ENCODE peak calls at places on chromosomes 13 and 19, in ten cellular contexts. One of them, this sample, is unnamed.

GRCh38 chr19:40674291-40674690 is 16.2 kb downstream of the NUMBL start:
- DNase-seq in activated B cell treated with CpG ODN at 0.5 μM for 24 hours: no peak
- DNase-seq in glutamatergic neuron: no peak
- DNase-seq in RWPE1: no peak
- DNase-seq in cardiac fibroblast: peak
- DNase-seq in adrenal gland: no peak
- DNase-seq in mucosa of descending colon: no peak
- DNase-seq in endothelial cell: no peak
- DNase-seq in uterus: no peak
- DNase-seq in esophagus squamous epithelium: no peak
- DNase-seq in this sample: no peak

GRCh38 chr13:28534210-28534609 is 39.3 kb upstream of the FLT1 start:
- DNase-seq in cardiac fibroblast: no peak
- DNase-seq in glutamatergic neuron: no peak
- DNase-seq in mucosa of descending colon: no peak
- DNase-seq in activated B cell treated with CpG ODN at 0.5 μM for 24 hours: no peak
- DNase-seq in adrenal gland: no peak
- DNase-seq in esophagus squamous epithelium: no peak
- DNase-seq in endothelial cell: no peak
- DNase-seq in RWPE1: no peak
- DNase-seq in uterus: no peak
- DNase-seq in this sample: no peak

GRCh38 chr13:106295971-106296370 is 239.5 kb downstream of the EFNB2 start:
- DNase-seq in mucosa of descending colon: no peak
- DNase-seq in activated B cell treated with CpG ODN at 0.5 μM for 24 hours: no peak
- DNase-seq in endothelial cell: no peak
- DNase-seq in glutamatergic neuron: no peak
- DNase-seq in adrenal gland: no peak
- DNase-seq in esophagus squamous epithelium: no peak
- DNase-seq in RWPE1: no peak
- DNase-seq in cardiac fibroblast: no peak
- DNase-seq in uterus: no peak
- DNase-seq in this sample: no peak

GRCh38 chr13:24264976-24265375 is 44.4 kb upstream of the C1QTNF9 start:
- DNase-seq in activated B cell treated with CpG ODN at 0.5 μM for 24 hours: no peak
- DNase-seq in uterus: no peak
- DNase-seq in endothelial cell: no peak
- DNase-seq in adrenal gland: peak
- DNase-seq in mucosa of descending colon: peak
- DNase-seq in esophagus squamous epithelium: no peak
- DNase-seq in cardiac fibroblast: no peak
- DNase-seq in RWPE1: no peak
- DNase-seq in glutamatergic neuron: no peak
- DNase-seq in this sample: no peak

GRCh38 chr19:872266-872951 is 12.9 kb downstream of the CFD start:
- DNase-seq in endothelial cell: no peak
- DNase-seq in adrenal gland: peak
- DNase-seq in esophagus squamous epithelium: peak
- DNase-seq in cardiac fibroblast: peak
- DNase-seq in activated B cell treated with CpG ODN at 0.5 μM for 24 hours: peak
- DNase-seq in glutamatergic neuron: peak
- DNase-seq in uterus: peak
- DNase-seq in mucosa of descending colon: peak
- DNase-seq in RWPE1: peak
- DNase-seq in this sample: peak

GRCh38 chr19:3969435-3970312 is 1.2 kb downstream of the DAPK3 start:
- DNase-seq in uterus: peak
- DNase-seq in glutamatergic neuron: peak
- DNase-seq in esophagus squamous epithelium: no peak
- DNase-seq in RWPE1: peak
- DNase-seq in cardiac fibroblast: peak
- DNase-seq in adrenal gland: no peak
- DNase-seq in endothelial cell: peak
- DNase-seq in activated B cell treated with CpG ODN at 0.5 μM for 24 hours: no peak
- DNase-seq in mucosa of descending colon: no peak
- DNase-seq in this sample: peak

GRCh38 chr13:79631260-79631659 is 150.3 kb downstream of the NDFIP2 start:
- DNase-seq in mucosa of descending colon: no peak
- DNase-seq in activated B cell treated with CpG ODN at 0.5 μM for 24 hours: no peak
- DNase-seq in RWPE1: peak
- DNase-seq in adrenal gland: peak
- DNase-seq in glutamatergic neuron: no peak
- DNase-seq in cardiac fibroblast: peak
- DNase-seq in esophagus squamous epithelium: no peak
- DNase-seq in uterus: no peak
- DNase-seq in endothelial cell: no peak
- DNase-seq in this sample: peak

GRCh38 chr13:68523838-68524424 is 1293.8 kb upstream of the PCDH9 start:
- DNase-seq in glutamatergic neuron: no peak
- DNase-seq in esophagus squamous epithelium: no peak
- DNase-seq in uterus: no peak
- DNase-seq in adrenal gland: no peak
- DNase-seq in endothelial cell: no peak
- DNase-seq in mucosa of descending colon: no peak
- DNase-seq in cardiac fibroblast: no peak
- DNase-seq in RWPE1: no peak
- DNase-seq in activated B cell treated with CpG ODN at 0.5 μM for 24 hours: no peak
- DNase-seq in this sample: no peak

GRCh38 chr13:41458187-41458938 is 1.0 kb downstream of the RGCC start:
- DNase-seq in activated B cell treated with CpG ODN at 0.5 μM for 24 hours: peak
- DNase-seq in esophagus squamous epithelium: peak
- DNase-seq in RWPE1: no peak
- DNase-seq in mucosa of descending colon: peak
- DNase-seq in adrenal gland: no peak
- DNase-seq in cardiac fibroblast: no peak
- DNase-seq in uterus: no peak
- DNase-seq in glutamatergic neuron: peak
- DNase-seq in endothelial cell: peak
- DNase-seq in this sample: no peak

GRCh38 chr13:25910243-25910642 is 141.6 kb downstream of the SHISA2 start:
- DNase-seq in endothelial cell: no peak
- DNase-seq in RWPE1: no peak
- DNase-seq in esophagus squamous epithelium: no peak
- DNase-seq in cardiac fibroblast: no peak
- DNase-seq in activated B cell treated with CpG ODN at 0.5 μM for 24 hours: no peak
- DNase-seq in adrenal gland: no peak
- DNase-seq in mucosa of descending colon: no peak
- DNase-seq in glutamatergic neuron: no peak
- DNase-seq in uterus: no peak
- DNase-seq in this sample: no peak

GRCh38 chr13:45731455-45731854 is 29.3 kb downstream of the CBY2 start:
- DNase-seq in activated B cell treated with CpG ODN at 0.5 μM for 24 hours: no peak
- DNase-seq in adrenal gland: no peak
- DNase-seq in glutamatergic neuron: no peak
- DNase-seq in uterus: no peak
- DNase-seq in esophagus squamous epithelium: no peak
- DNase-seq in endothelial cell: no peak
- DNase-seq in RWPE1: no peak
- DNase-seq in mucosa of descending colon: no peak
- DNase-seq in cardiac fibroblast: no peak
- DNase-seq in this sample: no peak

GRCh38 chr19:58386576-58387337 is at the start of gene RPS5:
- DNase-seq in esophagus squamous epithelium: peak
- DNase-seq in glutamatergic neuron: peak
- DNase-seq in uterus: peak
- DNase-seq in mucosa of descending colon: peak
- DNase-seq in cardiac fibroblast: peak
- DNase-seq in adrenal gland: peak
- DNase-seq in endothelial cell: peak
- DNase-seq in activated B cell treated with CpG ODN at 0.5 μM for 24 hours: peak
- DNase-seq in RWPE1: peak
- DNase-seq in this sample: peak
- TF ChIP-seq CTCF in esophagus squamous epithelium: no peak
- TF ChIP-seq CTCF in glutamatergic neuron: no peak
- TF ChIP-seq CTCF in uterus: no peak
- TF ChIP-seq CTCF in mucosa of descending colon: no peak
- TF ChIP-seq CTCF in cardiac fibroblast: no peak
- TF ChIP-seq CTCF in adrenal gland: no peak
- TF ChIP-seq CTCF in endothelial cell: no peak
- TF ChIP-seq CTCF in activated B cell treated with CpG ODN at 0.5 μM for 24 hours: no peak
- TF ChIP-seq CTCF in RWPE1: no peak
- TF ChIP-seq CTCF in this sample: peak

DNA sequence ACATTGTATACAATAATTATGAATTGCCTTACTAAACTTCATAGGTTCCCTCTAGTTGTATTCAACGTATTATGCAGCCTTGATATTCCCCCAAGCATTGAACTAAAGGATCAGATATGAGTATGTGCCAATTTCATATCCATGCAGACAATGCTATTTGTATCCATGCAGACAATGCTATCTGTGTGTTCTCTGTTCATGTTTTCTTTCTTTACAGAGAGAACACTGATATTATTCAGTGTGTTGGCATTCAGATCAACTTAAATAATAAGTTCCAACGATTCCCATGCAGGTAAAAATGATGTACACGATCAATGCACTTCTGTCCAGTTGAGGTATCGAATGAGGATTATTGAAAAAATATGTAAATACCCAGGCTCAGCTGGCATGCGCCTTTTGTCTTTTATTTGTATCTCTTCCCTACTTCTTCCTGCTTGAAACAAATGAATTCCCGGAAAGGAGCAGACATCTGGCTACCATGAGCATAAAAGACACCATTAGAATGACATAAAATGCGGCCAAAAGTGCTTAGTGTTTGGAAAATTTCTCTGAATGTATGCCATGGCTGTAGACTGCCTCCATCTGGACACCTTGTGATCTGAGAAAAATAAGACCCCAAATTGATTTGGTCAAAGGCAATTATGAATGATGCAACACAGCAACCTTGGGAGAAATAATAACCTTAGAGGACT is 731.5 kb downstream of the SLITRK1 start:
- DNase-seq in RWPE1: no peak
- DNase-seq in adrenal gland: no peak
- DNase-seq in endothelial cell: no peak
- DNase-seq in glutamatergic neuron: no peak
- DNase-seq in activated B cell treated with CpG ODN at 0.5 μM for 24 hours: no peak
- DNase-seq in mucosa of descending colon: no peak
- DNase-seq in esophagus squamous epithelium: no peak
- DNase-seq in uterus: no peak
- DNase-seq in cardiac fibroblast: peak
- DNase-seq in this sample: no peak
- TF ChIP-seq CTCF in RWPE1: no peak
- TF ChIP-seq CTCF in adrenal gland: no peak
- TF ChIP-seq CTCF in endothelial cell: no peak
- TF ChIP-seq CTCF in glutamatergic neuron: no peak
- TF ChIP-seq CTCF in activated B cell treated with CpG ODN at 0.5 μM for 24 hours: no peak
- TF ChIP-seq CTCF in mucosa of descending colon: no peak
- TF ChIP-seq CTCF in esophagus squamous epithelium: no peak
- TF ChIP-seq CTCF in uterus: no peak
- TF ChIP-seq CTCF in cardiac fibroblast: no peak
- TF ChIP-seq CTCF in this sample: peak

DNA sequence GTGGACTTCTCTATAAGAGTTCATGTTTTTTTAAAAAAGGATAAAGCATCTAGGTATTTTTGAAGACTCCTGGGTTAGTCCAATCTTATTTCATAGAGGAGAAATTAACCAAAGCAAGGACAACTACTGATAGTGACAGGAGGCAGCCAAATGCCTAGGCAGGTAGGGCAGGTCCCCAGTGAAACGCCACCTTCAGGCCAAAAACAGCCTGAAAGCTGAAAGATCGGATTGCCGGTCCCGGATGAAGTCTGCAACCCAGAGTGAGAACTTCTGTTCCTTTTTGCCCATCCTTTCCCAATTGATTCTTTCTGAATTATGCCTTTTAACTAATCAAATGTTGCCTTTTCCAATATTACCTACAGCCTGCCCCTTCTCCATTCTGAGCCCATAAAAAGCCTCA is 6.1 kb upstream of the GGACT start:
- DNase-seq in endothelial cell: peak
- DNase-seq in activated B cell treated with CpG ODN at 0.5 μM for 24 hours: no peak
- DNase-seq in cardiac fibroblast: no peak
- DNase-seq in adrenal gland: no peak
- DNase-seq in mucosa of descending colon: peak
- DNase-seq in RWPE1: no peak
- DNase-seq in esophagus squamous epithelium: no peak
- DNase-seq in glutamatergic neuron: peak
- DNase-seq in uterus: no peak
- DNase-seq in this sample: no peak
- TF ChIP-seq CTCF in endothelial cell: peak
- TF ChIP-seq CTCF in activated B cell treated with CpG ODN at 0.5 μM for 24 hours: no peak
- TF ChIP-seq CTCF in cardiac fibroblast: peak
- TF ChIP-seq CTCF in adrenal gland: peak
- TF ChIP-seq CTCF in mucosa of descending colon: no peak
- TF ChIP-seq CTCF in RWPE1: no peak
- TF ChIP-seq CTCF in esophagus squamous epithelium: no peak
- TF ChIP-seq CTCF in glutamatergic neuron: peak
- TF ChIP-seq CTCF in uterus: no peak
- TF ChIP-seq CTCF in this sample: peak

GRCh38 chr19:15396436-15396835 is 16.8 kb upstream of the AKAP8 start:
- DNase-seq in activated B cell treated with CpG ODN at 0.5 μM for 24 hours: no peak
- DNase-seq in cardiac fibroblast: no peak
- DNase-seq in uterus: no peak
- DNase-seq in esophagus squamous epithelium: no peak
- DNase-seq in glutamatergic neuron: no peak
- DNase-seq in endothelial cell: no peak
- DNase-seq in mucosa of descending colon: no peak
- DNase-seq in RWPE1: no peak
- DNase-seq in adrenal gland: no peak
- DNase-seq in this sample: no peak

GRCh38 chr19:15399234-15399515 is 19.6 kb upstream of the AKAP8 start:
- DNase-seq in RWPE1: no peak
- DNase-seq in activated B cell treated with CpG ODN at 0.5 μM for 24 hours: no peak
- DNase-seq in mucosa of descending colon: no peak
- DNase-seq in cardiac fibroblast: no peak
- DNase-seq in adrenal gland: no peak
- DNase-seq in uterus: no peak
- DNase-seq in glutamatergic neuron: no peak
- DNase-seq in esophagus squamous epithelium: no peak
- DNase-seq in endothelial cell: no peak
- DNase-seq in this sample: no peak

GRCh38 chr19:15397782-15398181 is 18.2 kb upstream of the AKAP8 start:
- DNase-seq in cardiac fibroblast: no peak
- DNase-seq in RWPE1: no peak
- DNase-seq in uterus: no peak
- DNase-seq in mucosa of descending colon: no peak
- DNase-seq in endothelial cell: no peak
- DNase-seq in esophagus squamous epithelium: no peak
- DNase-seq in glutamatergic neuron: no peak
- DNase-seq in activated B cell treated with CpG ODN at 0.5 μM for 24 hours: no peak
- DNase-seq in adrenal gland: no peak
- DNase-seq in this sample: no peak

GRCh38 chr19:15398501-15399233 is 19.1 kb upstream of the AKAP8 start:
- DNase-seq in glutamatergic neuron: no peak
- DNase-seq in endothelial cell: no peak
- DNase-seq in adrenal gland: peak
- DNase-seq in mucosa of descending colon: no peak
- DNase-seq in uterus: no peak
- DNase-seq in activated B cell treated with CpG ODN at 0.5 μM for 24 hours: no peak
- DNase-seq in cardiac fibroblast: no peak
- DNase-seq in RWPE1: no peak
- DNase-seq in esophagus squamous epithelium: no peak
- DNase-seq in this sample: no peak

GRCh38 chr19:15397236-15397635 is 17.6 kb upstream of the AKAP8 start:
- DNase-seq in activated B cell treated with CpG ODN at 0.5 μM for 24 hours: no peak
- DNase-seq in esophagus squamous epithelium: no peak
- DNase-seq in mucosa of descending colon: no peak
- DNase-seq in cardiac fibroblast: no peak
- DNase-seq in endothelial cell: no peak
- DNase-seq in glutamatergic neuron: no peak
- DNase-seq in RWPE1: no peak
- DNase-seq in adrenal gland: no peak
- DNase-seq in uterus: no peak
- DNase-seq in this sample: no peak
- TF ChIP-seq CTCF in activated B cell treated with CpG ODN at 0.5 μM for 24 hours: no peak
- TF ChIP-seq CTCF in esophagus squamous epithelium: no peak
- TF ChIP-seq CTCF in mucosa of descending colon: no peak
- TF ChIP-seq CTCF in cardiac fibroblast: no peak
- TF ChIP-seq CTCF in endothelial cell: no peak
- TF ChIP-seq CTCF in glutamatergic neuron: no peak
- TF ChIP-seq CTCF in RWPE1: no peak
- TF ChIP-seq CTCF in adrenal gland: no peak
- TF ChIP-seq CTCF in uterus: no peak
- TF ChIP-seq CTCF in this sample: no peak